ENCODE peak calls at places on chromosomes 13 and 19, in ten cellular contexts. W is fibroblast of lung; U is neural progenitor cell; O is DND-41; D is brain microvascular endothelial cell; Y is CD8-positive, alpha-beta memory T cell; G is thoracic aorta; R is ovary; L is HCT116; X is GM23338. Q is an unnamed sample. For H3K36me3, the result is how much of the 10 kb centered on the place peaks cover.

GRCh38 chr13:77874406-77874805 is 44.2 kb downstream of the EDNRB start:
- DNase-seq in W (peak), U (no peak), O (no peak), D (peak), Y (no peak), G (no peak), R (no peak), L (no peak), X (no peak), Q (no peak)

GRCh38 chr13:109205315-109205714 is 575.9 kb downstream of the MYO16 start:
- DNase-seq in W (no peak), U (no peak), O (no peak), D (no peak), Y (no peak), G (no peak), R (no peak), L (no peak), X (no peak), Q (no peak)

GRCh38 chr19:38691938-38692457 is 44.5 kb downstream of the ACTN4 start:
- DNase-seq in W (peak), U (no peak), O (no peak), D (peak), Y (no peak), G (peak), R (peak), L (peak), X (no peak), Q (no peak)

GRCh38 chr13:51910508-51910907 is 48.7 kb downstream of the CCDC70 start:
- DNase-seq in W (no peak), U (no peak), O (no peak), D (no peak), Y (no peak), G (no peak), R (no peak), L (no peak), X (no peak), Q (no peak)

GRCh38 chr19:13817615-13818371 is 22.6 kb downstream of the ZSWIM4 start:
- DNase-seq in W (no peak), U (peak), O (no peak), D (no peak), Y (no peak), G (no peak), R (no peak), L (no peak), X (peak), Q (no peak)

GRCh38 chr13:84588023-84588422 is 705.7 kb upstream of the SLITRK1 start:
- DNase-seq in W (no peak), U (no peak), O (no peak), D (no peak), Y (no peak), G (no peak), R (no peak), L (no peak), X (no peak), Q (no peak)

GRCh38 chr13:110201114-110201513 is 105.8 kb downstream of the COL4A1 start:
- DNase-seq in W (no peak), U (no peak), O (no peak), D (no peak), Y (no peak), G (no peak), R (no peak), L (no peak), X (no peak), Q (no peak)

GRCh38 chr19:42353341-42354015 is 28.0 kb downstream of the MEGF8 start:
- DNase-seq in W (no peak), U (no peak), O (no peak), D (no peak), Y (no peak), G (no peak), R (no peak), L (no peak), X (no peak), Q (no peak)

GRCh38 chr13:40406405-40407138 is 259.9 kb downstream of the FOXO1 start:
- DNase-seq in W (peak), U (no peak), O (no peak), D (peak), Y (no peak), G (no peak), R (no peak), L (peak), X (no peak), Q (no peak)

GRCh38 chr13:77310579-77311279 is 16.2 kb downstream of the MYCBP2 start:
- DNase-seq in W (peak), U (no peak), O (no peak), D (no peak), Y (no peak), G (no peak), R (no peak), L (no peak), X (no peak), Q (no peak)

GRCh38 chr19:34468400-34468799 is 13.2 kb upstream of the WTIP start:
- DNase-seq in W (no peak), U (no peak), O (no peak), D (no peak), Y (no peak), G (no peak), R (no peak), L (no peak), X (no peak), Q (no peak)

GRCh38 chr13:20814224-20814910 is 40.6 kb upstream of the EEF1AKMT1 start:
- DNase-seq in W (peak), U (no peak), O (no peak), D (peak), Y (no peak), G (peak), R (peak), L (no peak), X (no peak), Q (peak)

GRCh38 chr19:8397746-8398721 is 7.9 kb downstream of the RAB11B start:
- DNase-seq in W (no peak), U (no peak), O (no peak), D (no peak), Y (no peak), G (no peak), R (no peak), L (no peak), X (no peak), Q (no peak)

GRCh38 chr19:18342090-18342632 is 1.8 kb downstream of the PGPEP1 start:
- DNase-seq in W (no peak), U (no peak), O (no peak), D (no peak), Y (no peak), G (no peak), R (no peak), L (no peak), X (no peak), Q (no peak)

GRCh38 chr19:29596885-29597525 is 9.1 kb upstream of the POP4 start:
- DNase-seq in W (peak), U (peak), O (no peak), D (peak), Y (no peak), G (no peak), R (no peak), L (no peak), X (peak), Q (no peak)

GRCh38 chr19:19447536-19448237 is 42.2 kb downstream of the GATAD2A start:
- DNase-seq in W (no peak), U (no peak), O (peak), D (no peak), Y (peak), G (no peak), R (no peak), L (no peak), X (no peak), Q (no peak)

GRCh38 chr19:41872775-41873647 is 4.1 kb upstream of the CD79A start:
- DNase-seq in W (peak), U (peak), O (peak), D (peak), Y (peak), G (no peak), R (no peak), L (peak), X (peak), Q (peak)

GRCh38 chr19:45128109-45128508 is 32.7 kb downstream of the NKPD1 start:
- DNase-seq in W (no peak), U (no peak), O (no peak), D (no peak), Y (no peak), G (no peak), R (no peak), L (no peak), X (no peak), Q (no peak)

GRCh38 chr19:51903192-51903591 is 1.6 kb downstream of the ZNF649 start:
- DNase-seq in W (no peak), U (no peak), O (no peak), D (no peak), Y (no peak), G (no peak), R (no peak), L (no peak), X (peak), Q (no peak)

GRCh38 chr19:2804156-2805004 is 15.3 kb upstream of the ZNF554 start:
- DNase-seq in W (no peak), U (no peak), O (no peak), D (no peak), Y (no peak), G (no peak), R (no peak), L (no peak), X (no peak), Q (no peak)

GRCh38 chr19:29525901-29526729 is at the start of gene VSTM2B:
- DNase-seq in W (no peak), U (peak), O (no peak), D (no peak), Y (no peak), G (no peak), R (no peak), L (no peak), X (peak), Q (no peak)

GRCh38 chr19:14366529-14366928 is 14.7 kb upstream of the ADGRE5 start:
- DNase-seq in W (peak), U (peak), O (peak), D (peak), Y (peak), G (peak), R (no peak), L (peak), X (peak), Q (peak)

GRCh38 chr13:101624210-101624922 is 171.9 kb downstream of the ITGBL1 start:
- DNase-seq in W (peak), U (peak), O (no peak), D (no peak), Y (no peak), G (no peak), R (no peak), L (no peak), X (peak), Q (no peak)

GRCh38 chr13:101626925-101627555 is 174.6 kb downstream of the ITGBL1 start:
- DNase-seq in W (peak), U (no peak), O (peak), D (no peak), Y (peak), G (no peak), R (no peak), L (no peak), X (no peak), Q (no peak)

GRCh38 chr13:101628900-101629299 is 176.4 kb downstream of the ITGBL1 start:
- DNase-seq in W (no peak), U (no peak), O (no peak), D (no peak), Y (no peak), G (no peak), R (no peak), L (no peak), X (no peak), Q (no peak)

GRCh38 chr13:101624981-101625380 is 172.5 kb downstream of the ITGBL1 start:
- DNase-seq in W (no peak), U (no peak), O (no peak), D (no peak), Y (no peak), G (no peak), R (no peak), L (no peak), X (no peak), Q (no peak)

GRCh38 chr13:101627556-101627943 is 175.1 kb downstream of the ITGBL1 start:
- DNase-seq in W (peak), U (no peak), O (no peak), D (no peak), Y (no peak), G (no peak), R (no peak), L (no peak), X (no peak), Q (no peak)
- H3K27ac ChIP-seq in W (peak), U (no peak), O (peak), D (no peak), Y (no peak), G (peak), R (no peak), L (no peak), X (no peak), Q (peak)

GRCh38 chr13:32208860-32209259 is 106.3 kb downstream of the ZAR1L start:
- DNase-seq in W (no peak), U (no peak), O (no peak), D (peak), Y (no peak), G (no peak), R (no peak), L (no peak), X (no peak), Q (no peak)

GRCh38 chr13:32206097-32206740 is 108.9 kb downstream of the ZAR1L start:
- DNase-seq in W (no peak), U (no peak), O (no peak), D (no peak), Y (no peak), G (no peak), R (no peak), L (no peak), X (no peak), Q (no peak)

GRCh38 chr13:32203736-32204135 is 111.4 kb downstream of the ZAR1L start:
- DNase-seq in W (no peak), U (no peak), O (no peak), D (no peak), Y (no peak), G (no peak), R (no peak), L (no peak), X (no peak), Q (no peak)

GRCh38 chr13:32202268-32202667 is 112.9 kb downstream of the ZAR1L start:
- DNase-seq in W (no peak), U (no peak), O (no peak), D (no peak), Y (no peak), G (no peak), R (no peak), L (no peak), X (no peak), Q (no peak)

DNA sequence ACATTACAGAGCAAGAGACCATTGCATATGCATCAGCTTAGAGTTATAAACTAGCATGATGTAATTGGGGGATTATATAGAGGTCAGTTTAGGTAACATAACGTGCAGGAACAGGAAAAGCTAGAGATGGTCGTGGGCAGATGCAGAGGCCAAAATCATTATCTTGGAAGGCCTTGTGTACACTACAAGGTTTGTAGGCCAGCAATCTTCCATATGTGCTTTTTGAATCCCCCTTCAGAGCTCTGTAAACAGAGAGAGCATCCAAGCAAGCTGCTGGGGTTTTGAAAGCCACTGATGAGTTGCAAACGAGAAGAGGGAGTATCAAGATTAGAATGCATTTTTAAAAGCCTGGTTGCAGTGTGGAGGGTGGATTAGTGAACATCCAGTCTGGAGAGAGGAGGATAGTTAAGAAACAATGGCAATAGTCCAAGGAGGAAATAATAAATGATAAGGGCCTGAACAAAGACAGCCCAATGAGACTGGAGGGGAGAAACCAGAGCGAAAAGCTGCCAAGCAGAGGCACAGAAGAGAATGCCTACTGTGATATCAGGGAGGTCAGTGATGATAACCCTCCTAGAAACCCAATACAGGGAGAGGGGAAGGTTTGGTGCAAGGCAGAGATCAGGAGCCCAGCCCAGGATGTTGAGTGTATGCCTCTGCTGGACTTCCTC is 109.6 kb downstream of the ZAR1L start:
- DNase-seq in W (peak), U (no peak), O (no peak), D (no peak), Y (no peak), G (no peak), R (no peak), L (no peak), X (no peak), Q (no peak)
- H3K36me3 ChIP-seq in W (under half), U (under half), O (under half), D (under half), Y (under half), G (under half), R (under half), L (under half), X (under half), Q (under half)

GRCh38 chr13:113186061-113186900 is 22.2 kb downstream of the PCID2 start:
- DNase-seq in W (no peak), U (no peak), O (no peak), D (peak), Y (peak), G (no peak), R (no peak), L (no peak), X (no peak), Q (no peak)
- H3K27ac ChIP-seq in W (peak), U (no peak), O (no peak), D (peak), Y (no peak), G (no peak), R (no peak), L (peak), X (no peak), Q (peak)

DNA sequence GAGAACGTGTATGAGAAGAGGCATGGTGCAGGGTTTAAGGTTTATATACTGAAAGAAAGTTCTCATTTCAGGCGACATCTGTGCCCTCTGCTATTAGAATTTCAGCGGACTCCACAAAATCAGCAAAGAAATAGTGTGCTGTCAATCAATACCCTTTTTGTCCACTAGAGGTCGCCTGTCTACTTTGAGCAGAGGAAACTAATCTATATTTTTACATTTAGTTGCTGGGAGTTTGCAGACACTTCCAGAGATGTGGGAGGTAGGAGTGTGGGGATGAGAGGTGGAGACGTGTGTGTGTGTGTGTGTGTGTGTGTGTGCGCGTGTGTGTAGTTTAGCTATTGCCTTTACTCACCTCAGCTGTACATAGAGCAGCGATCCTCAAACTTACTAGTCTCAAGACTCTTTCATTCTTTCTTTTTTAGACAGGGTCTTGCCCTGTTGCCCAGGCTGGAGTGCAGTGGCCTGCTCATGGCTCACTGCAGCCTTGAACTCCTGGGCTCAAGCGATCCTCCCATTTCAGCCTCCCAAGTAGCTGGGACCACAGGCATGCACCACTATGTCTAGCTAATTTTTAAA is 9.7 kb downstream of the INAFM1 start:
- DNase-seq in W (peak), U (peak), O (peak), D (peak), Y (peak), G (no peak), R (no peak), L (no peak), X (peak), Q (no peak)
- H3K36me3 ChIP-seq in W (under half), U (under half), O (under half), D (under half), Y (under half), G (under half), R (under half), L (under half), X (under half), Q (under half)

GRCh38 chr13:48160879-48161278 is 66.0 kb upstream of the MED4 start:
- DNase-seq in W (no peak), U (no peak), O (no peak), D (peak), Y (no peak), G (no peak), R (no peak), L (no peak), X (no peak), Q (peak)
- H3K27ac ChIP-seq in W (no peak), U (no peak), O (no peak), D (no peak), Y (no peak), G (no peak), R (no peak), L (no peak), X (no peak), Q (peak)

GRCh38 chr19:16575282-16575681 is 3.1 kb upstream of the SLC35E1 start:
- DNase-seq in W (no peak), U (no peak), O (no peak), D (no peak), Y (no peak), G (no peak), R (no peak), L (no peak), X (no peak), Q (no peak)
- H3K36me3 ChIP-seq in W (under half), U (under half), O (half or more), D (under half), Y (under half), G (under half), R (under half), L (under half), X (under half), Q (under half)

DNA sequence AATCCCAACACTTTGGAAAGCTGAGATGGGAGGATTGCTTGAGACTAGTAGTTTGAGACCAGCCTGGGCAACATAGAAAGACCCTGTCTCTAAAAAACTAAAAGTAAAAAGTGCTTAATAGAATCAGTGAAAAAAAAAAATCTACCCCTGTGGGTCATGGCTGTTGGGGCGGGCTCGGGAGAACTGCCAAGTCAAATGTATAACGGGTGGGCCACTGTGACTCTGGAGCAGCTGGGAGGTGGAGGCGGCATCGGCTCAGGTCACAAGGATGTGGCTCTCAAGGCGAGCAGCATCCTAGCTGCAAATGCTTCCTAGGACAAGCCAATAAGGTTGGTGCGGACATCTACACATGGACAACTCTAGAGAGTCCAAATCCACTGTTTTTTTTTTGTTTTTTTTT is 30.9 kb downstream of the C19orf47 start:
- DNase-seq in W (no peak), U (no peak), O (no peak), D (no peak), Y (no peak), G (no peak), R (no peak), L (no peak), X (no peak), Q (no peak)
- H3K27ac ChIP-seq in W (no peak), U (no peak), O (no peak), D (no peak), Y (no peak), G (no peak), R (no peak), L (no peak), X (no peak), Q (no peak)